ENCODE peak calls at places on chromosomes 6 and 20, in four cellular contexts. J is neural crest cell; U is CD4-positive, alpha-beta T cell; G is HFFc6. E is an unnamed sample.

GRCh38 chr6:77876300-77876699 is 223.5 kb downstream of the MEI4 start:
- DNase-seq in J (no peak), U (no peak), G (no peak), E (no peak)

GRCh38 chr6:111944541-111944940 is 71.3 kb upstream of the FYN start:
- DNase-seq in U (no peak), J (no peak), G (no peak), E (no peak)

GRCh38 chr6:1526689-1527088 is 83.0 kb upstream of the FOXC1 start:
- DNase-seq in G (no peak), U (no peak), J (no peak), E (no peak)

GRCh38 chr20:44967207-44967807 is 995 bp downstream of the STK4 start:
- DNase-seq in J (no peak), U (peak), G (peak), E (no peak)

GRCh38 chr6:30322527-30323501 is 3.9 kb upstream of the TRIM39 start:
- DNase-seq in U (no peak), J (no peak), G (peak), E (no peak)

GRCh38 chr6:125940691-125941090 is 15.9 kb upstream of the HINT3 start:
- DNase-seq in U (no peak), G (peak), J (no peak), E (no peak)

GRCh38 chr20:2470432-2471193 is at the start of gene SNRPB:
- DNase-seq in G (peak), J (peak), U (peak), E (peak)

GRCh38 chr6:105824732-105825131 is 261.4 kb upstream of the PRDM1 start:
- DNase-seq in G (peak), U (no peak), J (no peak), E (no peak)

GRCh38 chr6:158799051-158799792 is 19.9 kb downstream of the EZR start:
- DNase-seq in J (no peak), U (no peak), G (peak), E (no peak)

GRCh38 chr20:62898970-62899632 is 27.2 kb downstream of the DIDO1 start:
- DNase-seq in J (no peak), G (no peak), U (no peak), E (no peak)

GRCh38 chr20:58818585-58819285 is 32.0 kb downstream of the GNAS-AS1 start:
- DNase-seq in G (peak), J (no peak), U (no peak), E (no peak)

GRCh38 chr20:53914861-53915458 is 155.4 kb downstream of the BCAS1 start:
- DNase-seq in J (no peak), G (no peak), U (no peak), E (no peak)

GRCh38 chr20:44137210-44137781 is 49.7 kb downstream of the JPH2 start:
- DNase-seq in U (no peak), J (no peak), G (peak), E (no peak)

GRCh38 chr6:57250348-57250747 is 28.2 kb upstream of the RAB23 start:
- DNase-seq in U (no peak), J (no peak), G (no peak), E (no peak)

GRCh38 chr20:50728981-50729874 is 2.2 kb upstream of the PARD6B start:
- DNase-seq in U (no peak), G (no peak), J (no peak), E (no peak)

GRCh38 chr6:117448732-117449131 is 23.0 kb upstream of the ROS1 start:
- DNase-seq in J (no peak), U (no peak), G (peak), E (no peak)

GRCh38 chr6:155200012-155200411 is 63.8 kb upstream of the CLDN20 start:
- DNase-seq in G (peak), U (no peak), J (no peak), E (no peak)

GRCh38 chr20:60481742-60482133 is 523.5 kb downstream of the CDH26 start:
- DNase-seq in J (no peak), G (no peak), U (no peak), E (no peak)

GRCh38 chr6:121592955-121593665 is 157.7 kb downstream of the GJA1 start:
- DNase-seq in U (no peak), J (no peak), G (no peak), E (no peak)

GRCh38 chr6:152207915-152208714 is 400.6 kb downstream of the ESR1 start:
- DNase-seq in J (no peak), U (no peak), G (no peak), E (no peak)

GRCh38 chr6:122246906-122247658 is 152.4 kb upstream of the HSF2 start:
- DNase-seq in U (no peak), G (no peak), J (no peak), E (peak)

GRCh38 chr20:57499676-57500075 is 25.3 kb downstream of the CTCFL start:
- DNase-seq in J (no peak), G (no peak), U (no peak), E (no peak)

GRCh38 chr20:40811660-40812414 is 122.8 kb upstream of the MAFB start:
- DNase-seq in G (no peak), J (no peak), U (no peak), E (no peak)
- TF ChIP-seq CTCF in G (peak), J (no peak), U (no peak), E (peak)

GRCh38 chr6:113089056-113089455 is 741.9 kb downstream of the RFPL4B start:
- DNase-seq in U (no peak), G (no peak), J (no peak), E (no peak)
- TF ChIP-seq CTCF in U (no peak), G (peak), J (no peak), E (no peak)

GRCh38 chr6:161374971-161375873 is 101.4 kb upstream of the AGPAT4 start:
- DNase-seq in G (no peak), J (no peak), U (no peak), E (peak)
- TF ChIP-seq CTCF in G (peak), J (peak), U (no peak), E (no peak)

DNA sequence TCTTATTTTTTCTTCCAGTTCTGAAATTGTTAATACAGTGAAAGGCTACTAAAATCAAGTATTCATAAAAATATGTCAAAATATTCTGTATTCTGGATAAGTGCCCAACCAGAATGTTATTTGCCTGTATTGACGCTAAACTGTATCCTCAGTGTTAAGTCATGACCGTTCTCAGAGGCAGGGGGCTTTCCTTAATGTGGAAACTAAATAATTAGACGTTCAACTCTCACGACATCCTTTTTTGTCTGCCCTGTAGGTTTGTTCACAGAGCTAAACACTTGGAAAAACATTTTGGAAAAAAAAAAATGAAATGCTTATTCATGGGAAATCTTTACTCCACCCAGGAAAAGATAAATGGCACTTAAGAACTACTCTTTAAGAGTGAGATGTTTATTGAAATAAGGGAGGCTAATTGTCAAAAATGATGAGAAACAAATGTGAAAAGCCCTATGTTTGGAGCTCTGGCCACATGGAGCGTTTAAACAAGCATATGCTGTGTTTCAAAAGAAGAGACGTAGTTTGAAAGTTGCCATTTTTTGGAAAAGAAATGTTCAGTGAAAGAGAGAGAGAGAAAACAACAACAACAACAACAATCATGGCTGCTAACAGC is 453.1 kb upstream of the MARCKS start:
- DNase-seq in U (no peak), G (no peak), J (no peak), E (no peak)
- TF ChIP-seq CTCF in U (no peak), G (no peak), J (no peak), E (no peak)

GRCh38 chr6:153662982-153663381 is 376.1 kb upstream of the OPRM1 start:
- DNase-seq in J (no peak), U (no peak), G (no peak), E (no peak)
- TF ChIP-seq CTCF in J (no peak), U (no peak), G (no peak), E (no peak)

DNA sequence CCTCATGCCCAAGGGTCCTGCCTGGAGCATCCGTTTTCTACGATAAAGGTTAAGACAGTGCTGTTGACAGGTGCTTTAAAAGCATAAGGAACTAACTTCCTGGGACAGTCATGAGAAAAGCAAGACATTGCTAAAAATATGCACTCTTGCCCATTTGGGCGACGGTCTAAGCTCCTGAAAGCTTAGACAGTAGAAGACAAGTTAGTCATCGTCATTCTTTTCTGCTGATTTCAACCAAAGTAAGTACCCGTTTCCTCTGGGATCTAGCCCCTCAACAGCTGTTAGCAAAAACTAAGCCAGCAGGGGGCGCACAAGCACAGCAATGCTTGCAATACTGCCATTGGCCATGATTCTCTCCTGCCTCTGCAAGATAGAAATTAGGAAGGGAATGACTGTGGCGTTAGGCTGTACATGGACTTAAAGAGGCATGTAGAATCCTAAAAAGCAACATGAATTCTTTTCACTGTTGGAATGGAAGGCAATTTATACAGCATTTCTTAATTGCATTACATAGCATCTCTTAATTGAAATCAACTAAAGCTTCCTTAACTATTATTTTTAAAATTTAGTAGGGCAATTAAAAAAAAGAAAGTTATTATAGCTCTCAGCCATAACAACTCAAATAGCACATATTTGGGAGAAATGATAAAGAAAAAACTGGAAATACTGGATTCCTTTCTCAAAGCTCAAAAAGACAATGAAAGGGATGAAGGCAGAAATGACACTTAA is 147.8 kb upstream of the RALGAPA2 start:
- DNase-seq in G (peak), J (peak), U (peak), E (peak)
- TF ChIP-seq CTCF in G (peak), J (peak), U (peak), E (peak)

GRCh38 chr6:75412937-75413662 is 80.5 kb downstream of the FILIP1 start:
- DNase-seq in J (no peak), U (no peak), G (peak), E (no peak)
- TF ChIP-seq CTCF in J (no peak), U (no peak), G (no peak), E (no peak)

GRCh38 chr20:47705497-47705856 is 79.8 kb downstream of the SULF2 start:
- DNase-seq in G (no peak), U (no peak), J (no peak), E (no peak)
- TF ChIP-seq CTCF in G (no peak), U (no peak), J (no peak), E (no peak)

GRCh38 chr6:3068329-3069223 is at the start of gene RIPK1:
- DNase-seq in J (peak), G (peak), U (peak), E (peak)
- TF ChIP-seq CTCF in J (peak), G (peak), U (peak), E (peak)